ENCODE peak calls at places on chromosomes 7 and 10, in five cellular contexts. K, N, G, B and R are unnamed samples.

GRCh38 chr10:71985542-71986250 is 21.5 kb downstream of the CHST3 start:
- DNase-seq in N (no peak), K (no peak), B (no peak), G (no peak), R (no peak)

GRCh38 chr10:58892039-58892665 is 284.3 kb upstream of the PHYHIPL start:
- DNase-seq in N (no peak), B (no peak), G (no peak), K (peak; percentile 7), R (no peak)

GRCh38 chr7:1743481-1744230 is 73.6 kb downstream of the ELFN1 start:
- DNase-seq in K (no peak), G (no peak), N (no peak), B (no peak), R (no peak)

GRCh38 chr10:33334170-33334838 is at the start of gene NRP1:
- DNase-seq in K (peak; percentile 58), G (no peak), B (no peak), N (peak; percentile 78), R (no peak)

GRCh38 chr7:28988818-28989595 is 30.9 kb upstream of the TRIL start:
- DNase-seq in K (no peak), G (no peak), N (no peak), B (no peak), R (no peak)

GRCh38 chr10:121070257-121070656 is 219.1 kb downstream of the WDR11 start:
- DNase-seq in N (no peak), B (no peak), K (peak; percentile 66), G (peak; percentile 9), R (no peak)

GRCh38 chr7:119664601-119665000 is 608.4 kb upstream of the KCND2 start:
- DNase-seq in B (peak; percentile 4), K (no peak), N (no peak), G (no peak), R (no peak)

GRCh38 chr10:1628757-1629156 is 108.6 kb downstream of the ADARB2 start:
- DNase-seq in N (no peak), K (no peak), G (no peak), B (no peak), R (no peak)

GRCh38 chr10:15381420-15381819 is 10.3 kb upstream of the FAM171A1 start:
- DNase-seq in B (no peak), G (no peak), N (no peak), K (no peak), R (no peak)

GRCh38 chr7:33901199-33901598 is 4.1 kb upstream of the BMPER start:
- DNase-seq in N (no peak), G (no peak), K (no peak), B (no peak), R (no peak)

DNA sequence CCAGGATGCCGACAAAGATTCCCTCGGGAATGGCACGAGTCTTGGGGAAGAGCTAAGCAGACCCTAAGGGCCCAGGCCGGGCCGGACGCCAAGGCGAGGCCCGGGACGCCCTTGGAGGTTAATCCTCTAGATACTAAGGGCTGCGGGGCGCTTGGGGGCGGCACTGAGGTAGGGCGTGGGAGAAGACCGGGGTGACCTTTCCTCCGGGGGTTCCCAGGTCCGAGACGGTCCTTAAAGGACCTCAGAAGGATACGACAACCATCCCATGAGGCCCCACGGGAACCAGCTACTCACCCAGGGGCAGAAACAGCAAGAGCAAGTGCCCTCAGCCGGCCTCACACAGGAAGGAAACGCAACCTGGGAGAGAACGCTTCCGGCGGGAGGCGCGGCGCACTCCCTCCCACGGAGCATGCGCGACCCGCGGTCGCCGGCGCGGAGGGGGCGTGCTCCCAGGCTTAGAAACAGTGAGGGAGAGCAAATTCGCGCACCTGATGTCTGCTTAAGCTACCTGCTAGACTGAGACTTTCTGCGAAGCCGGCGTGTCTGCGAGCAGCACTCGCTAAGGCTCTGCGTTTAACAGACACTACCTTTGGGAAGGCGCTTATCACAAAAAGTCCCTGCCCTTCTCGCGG is at the start of gene ATAD1:
- DNase-seq in K (peak; percentile 90), N (peak; percentile 96), G (peak; percentile 86), B (peak; percentile 76), R (peak; percentile 91)
- TF ChIP-seq CTCF in K (peak; percentile 8), N (no peak), G (peak; percentile 25), B (peak; percentile 48), R (no peak)

DNA sequence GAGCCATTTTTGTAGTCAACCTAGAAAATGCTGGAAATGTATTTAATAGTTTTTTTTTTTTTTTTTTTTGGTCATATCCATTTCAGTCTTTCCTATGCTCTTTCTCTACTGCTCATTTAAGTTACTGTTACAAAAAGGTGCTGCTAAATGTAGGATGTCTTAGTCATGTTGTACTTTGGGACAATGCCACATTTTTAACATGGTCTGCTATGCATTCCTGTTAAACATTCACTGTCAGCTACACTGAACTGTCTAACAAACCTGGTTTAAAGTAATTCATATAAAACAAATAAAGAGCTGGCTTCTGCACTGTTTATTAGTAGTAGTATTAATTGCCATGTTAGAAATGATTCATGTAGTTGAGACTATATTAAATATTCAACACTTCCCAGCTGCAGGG is 108.6 kb downstream of the NSUN6 start:
- DNase-seq in N (no peak), G (no peak), K (no peak), B (no peak), R (no peak)
- TF ChIP-seq POLR2AphosphoS5 in N (no peak), G (no peak), K (no peak), B (no peak), R (no peak)

GRCh38 chr10:119849031-119849789 is 23.4 kb downstream of the MCMBP start:
- DNase-seq in N (no peak), B (no peak), K (no peak), G (no peak), R (no peak)
- H3K4me1 ChIP-seq in N (no peaks in the 10 kb centered on the region), B (peaks cover 3% of the 10 kb centered on the region), K (no peaks in the 10 kb centered on the region), G (no peaks in the 10 kb centered on the region), R (no peaks in the 10 kb centered on the region)

DNA sequence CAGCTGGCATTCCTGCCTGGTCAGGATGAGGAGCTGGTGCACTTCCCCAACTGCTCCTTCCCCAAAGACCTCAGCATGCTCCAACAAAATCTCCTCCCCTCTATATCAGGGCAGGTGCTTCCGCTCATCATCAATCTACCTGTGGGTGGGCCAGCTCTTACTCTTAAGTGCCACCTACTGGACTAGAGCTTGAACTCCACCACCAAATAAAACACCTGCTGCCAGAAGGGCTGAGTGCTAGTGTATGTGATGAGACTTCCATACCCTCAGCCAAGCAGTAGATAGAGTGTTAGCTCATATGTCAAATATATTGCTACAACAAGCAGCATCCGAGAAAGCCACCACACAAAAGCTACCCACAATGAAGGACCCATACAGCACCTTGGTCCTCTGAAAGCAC is 264.3 kb downstream of the RNLS start:
- DNase-seq in K (peak; percentile 62), B (no peak), N (no peak), G (no peak), R (no peak)
- TF ChIP-seq CTCF in K (peak; percentile 65), B (peak; percentile 43), N (no peak), G (no peak), R (peak; percentile 10)